ENCODE peak calls at places on chromosomes 4 and X, in eight cellular contexts. W is mesenchymal stem cell, V is putamen, T is cerebellum, I is A549, D is T-cell, X is kidney glomerular epithelial cell, Y is esophagus squamous epithelium. C is an unnamed sample.

GRCh38 chrX:17525762-17526555 is 151.0 kb downstream of the NHS start:
- DNase-seq in W (no peak), V (no peak), T (no peak), I (no peak), D (no peak), X (no peak), Y (no peak), C (no peak)

GRCh38 chrX:69305333-69306062 is 140.2 kb upstream of the PJA1 start:
- DNase-seq in W (no peak), V (peak), T (no peak), I (no peak), D (no peak), X (no peak), Y (no peak), C (no peak)

GRCh38 chr4:6674500-6675149 is 19.1 kb upstream of the S100P start:
- DNase-seq in W (peak), V (peak), T (peak), I (peak), D (peak), X (peak), Y (no peak), C (peak)

GRCh38 chr4:186948361-186949291 is 225.0 kb upstream of the FAT1 start:
- DNase-seq in W (peak), V (no peak), T (no peak), I (peak), D (no peak), X (peak), Y (no peak), C (no peak)

GRCh38 chrX:154718607-154719006 is 32.3 kb downstream of the GAB3 start:
- DNase-seq in W (no peak), V (no peak), T (no peak), I (no peak), D (no peak), X (no peak), Y (no peak), C (no peak)

GRCh38 chrX:13009256-13009655 is 34.3 kb downstream of the TMSB4X start:
- DNase-seq in W (no peak), V (no peak), T (peak), I (no peak), D (no peak), X (no peak), Y (no peak), C (no peak)

GRCh38 chr4:141853091-141853734 is 216.8 kb downstream of the IL15 start:
- DNase-seq in W (no peak), V (no peak), T (no peak), I (peak), D (no peak), X (peak), Y (no peak), C (no peak)

GRCh38 chr4:80840396-80840795 is 190.1 kb upstream of the BMP3 start:
- DNase-seq in W (no peak), V (no peak), T (no peak), I (no peak), D (no peak), X (no peak), Y (no peak), C (no peak)

GRCh38 chr4:165662341-165662740 is 210.7 kb upstream of the TLL1 start:
- DNase-seq in W (no peak), V (no peak), T (no peak), I (no peak), D (no peak), X (no peak), Y (no peak), C (no peak)

GRCh38 chr4:128871948-128872347 is 62.4 kb downstream of the JADE1 start:
- DNase-seq in W (peak), V (no peak), T (no peak), I (peak), D (no peak), X (no peak), Y (no peak), C (no peak)

GRCh38 chrX:136819026-136819425 is 38.3 kb upstream of the ARHGEF6 start:
- DNase-seq in W (no peak), V (no peak), T (no peak), I (no peak), D (no peak), X (no peak), Y (no peak), C (no peak)

GRCh38 chr4:145840162-145840768 is 98.4 kb downstream of the ZNF827 start:
- DNase-seq in W (peak), V (peak), T (peak), I (peak), D (no peak), X (peak), Y (no peak), C (peak)

GRCh38 chrX:38276089-38276488 is 51.2 kb downstream of the RPGR start:
- DNase-seq in W (no peak), V (no peak), T (no peak), I (peak), D (no peak), X (no peak), Y (no peak), C (no peak)

GRCh38 chr4:72186714-72187113 is 154.9 kb downstream of the NPFFR2 start:
- DNase-seq in W (no peak), V (no peak), T (no peak), I (no peak), D (no peak), X (no peak), Y (no peak), C (no peak)

GRCh38 chr4:145736241-145736831 is 56.4 kb downstream of the C4orf51 start:
- DNase-seq in W (peak), V (no peak), T (peak), I (peak), D (no peak), X (no peak), Y (no peak), C (no peak)